ENCODE peak calls at places on chromosome 4, in four cellular contexts. C is PC-3, R is ovary, Y is lower lobe of right lung. D is an unnamed sample. For H3K4me1, the result is how much of the 10 kb centered on the place peaks cover.

GRCh38 chr4:6343950-6344408 is 74.3 kb downstream of the WFS1 start:
- DNase-seq in C (peak), R (no peak), Y (peak), D (peak)

GRCh38 chr4:184097240-184097619 is 120.4 kb downstream of the ENPP6 start:
- DNase-seq in C (no peak), R (peak), Y (peak), D (peak)

GRCh38 chr4:88457307-88458090 is 580 bp downstream of the HERC5 start:
- DNase-seq in C (peak), R (peak), Y (peak), D (peak)

GRCh38 chr4:8688041-8688907 is 95.7 kb downstream of the CPZ start:
- DNase-seq in C (peak), R (no peak), Y (peak), D (no peak)

GRCh38 chr4:127370495-127371069 is 262.2 kb upstream of the INTU start:
- DNase-seq in C (no peak), R (no peak), Y (no peak), D (peak)

GRCh38 chr4:40423735-40424134 is 88.6 kb downstream of the CHRNA9 start:
- DNase-seq in C (no peak), R (no peak), Y (no peak), D (no peak)

GRCh38 chr4:87971866-87972265 is 3.6 kb upstream of the SPP1 start:
- DNase-seq in C (no peak), R (no peak), Y (no peak), D (no peak)

GRCh38 chr4:75087416-75087815 is 154.5 kb downstream of the PARM1 start:
- DNase-seq in C (no peak), R (no peak), Y (no peak), D (no peak)

GRCh38 chr4:153345011-153345981 is 808 bp downstream of the MND1 start:
- DNase-seq in C (peak), R (no peak), Y (peak), D (peak)

GRCh38 chr4:185384877-185385465 is 10.8 kb downstream of the LRP2BP start:
- DNase-seq in C (no peak), R (no peak), Y (no peak), D (no peak)

GRCh38 chr4:40630335-40631021 is 814 bp upstream of the RBM47 start:
- DNase-seq in C (peak), R (peak), Y (peak), D (peak)

GRCh38 chr4:10667651-10668341 is 16.8 kb downstream of the CLNK start:
- DNase-seq in C (no peak), R (no peak), Y (no peak), D (no peak)

GRCh38 chr4:37008199-37008598 is 236.3 kb upstream of the NWD2 start:
- DNase-seq in C (peak), R (no peak), Y (no peak), D (no peak)

GRCh38 chr4:123649644-123650356 is 253.2 kb downstream of the SPRY1 start:
- DNase-seq in C (peak), R (peak), Y (no peak), D (peak)

GRCh38 chr4:136935305-136935704 is 597.0 kb downstream of the PCDH18 start:
- DNase-seq in C (peak), R (no peak), Y (no peak), D (no peak)

GRCh38 chr4:105059337-105059736 is 87.3 kb upstream of the TET2 start:
- DNase-seq in C (peak), R (no peak), Y (no peak), D (no peak)

GRCh38 chr4:74473155-74473811 is 28.3 kb downstream of the AREG start:
- DNase-seq in C (peak), R (no peak), Y (no peak), D (no peak)

GRCh38 chr4:171342646-171343045 is 470.6 kb upstream of the GALNTL6 start:
- DNase-seq in C (no peak), R (no peak), Y (no peak), D (no peak)

GRCh38 chr4:75168548-75168947 is 235.6 kb downstream of the PARM1 start:
- DNase-seq in C (no peak), R (no peak), Y (no peak), D (no peak)

GRCh38 chr4:98583265-98583664 is 75.1 kb downstream of the TSPAN5 start:
- DNase-seq in C (no peak), R (no peak), Y (no peak), D (no peak)

GRCh38 chr4:84436812-84437211 is 62.3 kb downstream of the NKX6-1 start:
- DNase-seq in C (peak), R (no peak), Y (no peak), D (no peak)

GRCh38 chr4:182337366-182337765 is 94.2 kb downstream of the TENM3 start:
- DNase-seq in C (no peak), R (no peak), Y (no peak), D (no peak)

GRCh38 chr4:12729384-12729783 is 754.8 kb downstream of the RAB28 start:
- DNase-seq in C (peak), R (no peak), Y (no peak), D (no peak)

GRCh38 chr4:7398104-7398423 is 36.7 kb downstream of the PSAPL1 start:
- DNase-seq in C (peak), R (no peak), Y (peak), D (peak)

GRCh38 chr4:7360802-7361201 is 73.9 kb downstream of the PSAPL1 start:
- DNase-seq in C (no peak), R (no peak), Y (no peak), D (peak)

GRCh38 chr4:152729466-152729865 is 49.7 kb upstream of the TMEM154 start:
- DNase-seq in C (peak), R (no peak), Y (no peak), D (no peak)

GRCh38 chr4:7805533-7806079 is 134.1 kb downstream of the AFAP1 start:
- DNase-seq in C (peak), R (no peak), Y (peak), D (no peak)

GRCh38 chr4:38925492-38926418 is 58.1 kb downstream of the FAM114A1 start:
- DNase-seq in C (no peak), R (no peak), Y (no peak), D (no peak)

GRCh38 chr4:185931375-185931774 is 119.4 kb upstream of the SORBS2 start:
- DNase-seq in C (no peak), R (no peak), Y (no peak), D (no peak)

DNA sequence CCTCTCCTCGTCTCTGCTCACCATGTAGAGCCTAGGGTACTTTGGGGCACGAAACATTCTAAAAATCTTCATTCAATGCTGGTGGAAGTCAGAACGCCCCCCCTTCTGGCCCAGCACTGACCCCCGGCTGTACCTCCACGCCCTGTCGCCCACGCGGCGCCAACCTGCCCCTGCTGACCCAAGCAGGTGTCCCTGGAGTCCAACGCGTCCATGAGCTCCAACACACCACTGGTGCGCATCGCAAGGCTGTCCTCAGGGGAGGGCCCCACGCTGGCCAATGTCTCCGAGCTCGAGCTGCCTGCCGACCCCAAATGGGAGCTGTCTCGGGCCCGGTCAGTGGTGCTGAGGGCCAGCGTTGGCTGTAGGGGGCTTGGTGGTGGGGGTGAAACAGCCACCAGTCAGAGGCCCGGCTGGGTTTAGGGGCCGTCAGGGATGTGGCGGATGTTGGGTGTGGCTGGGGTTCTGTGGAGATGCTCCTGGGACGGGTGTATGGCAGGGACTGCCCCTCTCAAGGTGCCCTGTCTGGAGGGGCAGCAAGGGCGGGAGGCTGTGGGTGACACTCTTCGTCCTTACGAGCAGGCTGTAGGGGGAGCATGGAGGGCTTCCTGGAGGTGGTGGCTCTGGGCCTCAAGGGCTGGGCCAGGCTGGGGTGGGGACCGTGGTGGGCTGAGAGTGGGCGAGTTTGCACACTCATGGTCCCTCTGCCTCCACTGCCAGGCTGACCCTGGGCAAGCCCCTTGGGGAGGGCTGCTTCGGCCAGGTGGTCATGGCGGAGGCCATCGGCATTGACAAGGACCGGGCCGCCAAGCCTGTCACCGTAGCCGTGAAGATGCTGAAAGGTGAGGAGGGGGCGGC is 11.8 kb downstream of the FGFR3 start:
- DNase-seq in C (no peak), R (no peak), Y (no peak), D (no peak)
- H3K27ac ChIP-seq in C (no peak), R (no peak), Y (no peak), D (no peak)

DNA sequence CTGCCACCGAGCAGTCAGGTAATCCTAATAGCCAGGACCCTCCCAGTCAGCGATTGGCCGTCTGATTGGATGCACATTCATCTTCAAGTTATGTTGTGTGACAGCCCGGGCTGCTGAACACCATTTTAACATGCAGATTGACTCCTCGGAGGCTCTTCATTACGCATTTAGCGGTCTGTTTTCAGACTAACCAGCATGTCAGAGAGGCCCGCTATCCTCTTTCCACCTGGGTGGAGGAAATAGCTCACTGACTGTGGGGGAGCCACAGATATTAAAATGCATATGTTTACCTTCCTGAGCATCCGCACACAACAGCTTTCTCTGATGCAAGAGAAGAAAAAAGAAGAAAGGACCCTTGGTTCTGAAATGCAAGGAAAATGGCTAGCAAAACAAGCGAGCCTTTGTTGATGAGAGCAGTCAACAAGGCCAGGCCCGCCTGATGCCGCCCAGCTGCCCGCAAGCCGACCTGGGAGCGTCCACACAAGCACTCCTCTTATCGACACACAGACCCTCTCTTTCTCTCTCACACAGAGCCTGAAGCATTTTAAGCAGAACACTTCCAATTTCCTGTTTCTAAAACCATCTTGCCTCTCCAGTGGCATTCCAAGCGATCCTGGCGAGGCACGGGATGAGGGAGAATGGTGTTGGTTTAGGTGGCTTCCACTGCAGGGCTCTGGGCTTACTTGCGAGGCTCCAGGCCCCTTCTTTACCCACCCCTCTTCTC is 118.3 kb downstream of the MGST2 start:
- DNase-seq in C (no peak), R (no peak), Y (no peak), D (no peak)
- H3K4me1 ChIP-seq in C (under half), R (under half), Y (under half), D (under half)

DNA sequence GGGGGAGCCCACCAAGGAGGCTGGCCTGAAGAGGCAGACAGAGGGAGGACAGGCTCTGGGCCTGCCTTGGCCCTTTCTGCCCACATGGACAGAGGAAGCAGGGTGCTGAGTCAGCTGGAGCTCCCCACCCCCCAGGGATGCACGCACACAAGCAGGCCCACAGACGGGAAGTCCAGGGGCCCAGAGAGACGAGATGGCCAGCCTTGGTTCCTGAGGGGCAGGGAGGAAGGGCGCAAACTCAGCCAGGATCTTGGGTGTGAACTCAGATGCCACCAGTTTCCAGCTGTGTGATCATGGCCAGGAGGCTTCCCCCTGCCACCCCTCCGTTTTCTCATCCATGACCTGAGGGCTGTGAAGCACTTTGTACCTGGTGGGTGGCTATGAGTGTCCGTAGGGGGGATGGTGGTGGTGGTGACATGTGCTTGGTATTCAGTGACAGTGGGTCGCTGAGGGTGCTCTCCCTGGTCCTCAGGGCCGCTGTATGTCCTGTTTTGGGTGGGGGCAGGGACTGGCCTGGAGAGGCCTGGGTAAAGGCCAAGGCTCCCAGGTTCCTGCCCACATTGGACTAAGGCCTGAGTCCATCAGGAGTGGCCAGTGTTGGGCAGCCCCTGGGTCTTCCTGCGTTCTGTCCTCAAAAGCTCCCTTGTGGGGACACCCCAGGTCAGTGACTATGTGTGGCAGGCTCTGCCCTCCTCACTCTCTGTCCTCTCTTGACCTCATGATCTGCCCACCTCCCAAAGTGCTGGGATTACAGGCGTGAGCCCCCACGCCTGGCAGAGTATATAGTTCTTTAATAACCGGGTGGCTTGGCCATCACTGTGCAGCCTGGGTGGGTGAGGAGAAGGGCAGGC is 2.0 kb downstream of the SH3BP2 start:
- DNase-seq in C (no peak), R (no peak), Y (peak), D (peak)
- H3K4me3 ChIP-seq in C (peak), R (no peak), Y (peak), D (no peak)

GRCh38 chr4:26454961-26455360 is 35.3 kb downstream of the CCKAR start:
- DNase-seq in C (no peak), R (no peak), Y (no peak), D (no peak)
- H3K27ac ChIP-seq in C (no peak), R (no peak), Y (no peak), D (no peak)

GRCh38 chr4:119242417-119242816 is 29.9 kb downstream of the USP53 start:
- DNase-seq in C (no peak), R (no peak), Y (no peak), D (no peak)
- H3K4me1 ChIP-seq in C (under half), R (under half), Y (under half), D (under half)

DNA sequence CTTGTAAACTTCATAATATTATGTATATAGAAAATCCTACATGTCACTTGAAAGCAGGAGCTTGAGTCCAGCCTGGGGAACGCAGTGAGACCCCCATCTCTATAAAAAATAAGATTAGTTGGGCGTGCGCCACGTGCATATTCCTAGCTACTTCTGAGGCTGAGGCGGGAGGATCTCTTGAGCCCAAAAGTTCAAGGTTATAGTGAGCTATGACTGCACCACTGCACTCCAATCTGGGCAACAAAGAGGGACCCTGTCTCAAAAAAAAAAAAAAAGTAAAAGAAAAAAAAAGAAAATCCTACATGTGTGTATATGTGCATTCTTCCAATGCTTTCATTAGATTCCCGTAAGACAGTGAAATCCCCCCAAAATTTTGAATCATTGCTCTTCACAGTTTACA is 1.7 kb downstream of the SEC31A start:
- DNase-seq in C (no peak), R (no peak), Y (no peak), D (no peak)
- H3K4me3 ChIP-seq in C (peak), R (peak), Y (peak), D (no peak)

GRCh38 chr4:112747035-112747434 is 110.1 kb downstream of the LARP7 start:
- DNase-seq in C (no peak), R (no peak), Y (no peak), D (no peak)
- H3K27ac ChIP-seq in C (no peak), R (no peak), Y (no peak), D (no peak)